ENCODE peak calls at places on chromosome 19, in four cellular contexts. M, N, O and R are unnamed samples.
A peak's percentile ranks its signal among the peaks of the same experiment; 100 is the strongest.

GRCh38 chr19:48867922-48868195 is 558 bp downstream of the PLEKHA4 start:
- DNase-seq in N (no peak), M (no peak), O (no peak), R (no peak)

GRCh38 chr19:10416380-10417257 is 3.7 kb upstream of the PDE4A start:
- DNase-seq in M (peak; percentile 78), N (peak; percentile 93), O (peak; percentile 49), R (peak; percentile 92)

GRCh38 chr19:46049597-46049996 is 8.8 kb upstream of the IGFL4 start:
- DNase-seq in O (no peak), M (no peak), N (no peak), R (no peak)

GRCh38 chr19:18433039-18433691 is 4.8 kb downstream of the ISYNA1 start:
- DNase-seq in M (no peak), O (peak; percentile 64), N (no peak), R (no peak)

GRCh38 chr19:4233282-4233853 is 4.0 kb downstream of the EBI3 start:
- DNase-seq in N (peak; percentile 70), M (peak; percentile 58), O (no peak), R (peak; percentile 71)

GRCh38 chr19:18776288-18776594 is 14.9 kb downstream of the COMP start:
- DNase-seq in O (no peak), N (no peak), M (no peak), R (no peak)

GRCh38 chr19:19514215-19514633 is 1.1 kb downstream of the TSSK6 start:
- DNase-seq in M (no peak), O (peak; percentile 51), N (no peak), R (no peak)

GRCh38 chr19:16320987-16321386 is 3.6 kb upstream of the KLF2 start:
- DNase-seq in M (no peak), N (no peak), O (no peak), R (no peak)

GRCh38 chr19:38852231-38853044 is 2.7 kb upstream of the HNRNPL start:
- DNase-seq in N (peak; percentile 40), M (peak; percentile 43), O (peak; percentile 70), R (peak; percentile 33)

GRCh38 chr19:41302624-41303351 is 7.2 kb upstream of the CCDC97 start:
- DNase-seq in N (no peak), O (no peak), M (no peak), R (no peak)

GRCh38 chr19:7477758-7478157 is 11.1 kb downstream of the PEX11G start:
- DNase-seq in N (no peak), O (no peak), M (no peak), R (no peak)

GRCh38 chr19:30662211-30662861 is 290.2 kb downstream of the ZNF536 start:
- DNase-seq in O (no peak), N (no peak), M (no peak), R (no peak)

GRCh38 chr19:8363803-8364771 is at the start of gene ANGPTL4:
- DNase-seq in N (no peak), O (peak; percentile 80), M (peak; percentile 23), R (peak; percentile 60)

GRCh38 chr19:55080121-55080914 is 4.6 kb downstream of the EPS8L1 start:
- DNase-seq in N (peak; percentile 93), O (peak; percentile 44), M (no peak), R (no peak)

GRCh38 chr19:30718728-30719127 is 346.5 kb downstream of the ZNF536 start:
- DNase-seq in N (no peak), O (no peak), M (no peak), R (no peak)

GRCh38 chr19:48842744-48843162 is 6.5 kb upstream of the HSD17B14 start:
- DNase-seq in M (peak; percentile 37), N (peak; percentile 62), O (peak; percentile 37), R (peak; percentile 60)

GRCh38 chr19:33064778-33065550 is at the start of gene RHPN2:
- DNase-seq in O (peak; percentile 63), M (peak; percentile 58), N (peak; percentile 90), R (peak; percentile 37)

GRCh38 chr19:34962945-34963530 is 991 bp downstream of the ZNF792 start:
- DNase-seq in O (no peak), N (no peak), M (no peak), R (peak; percentile 24)

GRCh38 chr19:49710372-49710951 is 19.5 kb downstream of the CPT1C start:
- DNase-seq in N (no peak), M (no peak), O (no peak), R (no peak)

GRCh38 chr19:10712754-10713153 is 5.1 kb upstream of the DNM2 start:
- DNase-seq in O (no peak), M (no peak), N (no peak), R (no peak)

GRCh38 chr19:47369923-47370625 is 21.0 kb downstream of the DHX34 start:
- DNase-seq in O (no peak), N (no peak), M (no peak), R (no peak)

GRCh38 chr19:7469654-7470285 is 19.1 kb downstream of the PEX11G start:
- DNase-seq in M (no peak), O (no peak), N (no peak), R (no peak)